ENCODE peak calls at places on chromosomes 7 and 10, in five cellular contexts. One of them, this sample, is unnamed.

GRCh38 chr10:79270471-79271246 is 76.6 kb upstream of the PPIF start:
- DNase-seq in T-helper 2 cell: no peak
- DNase-seq in HS-27A: no peak
- DNase-seq in B cell: no peak
- DNase-seq in nucleus accumbens: no peak
- DNase-seq in this sample: no peak

GRCh38 chr7:46557295-46557711 is 636.2 kb upstream of the IGFBP3 start:
- DNase-seq in B cell: no peak
- DNase-seq in HS-27A: no peak
- DNase-seq in nucleus accumbens: no peak
- DNase-seq in T-helper 2 cell: no peak
- DNase-seq in this sample: no peak

GRCh38 chr10:86289577-86289868 is 77.1 kb downstream of the GRID1 start:
- DNase-seq in nucleus accumbens: no peak
- DNase-seq in HS-27A: no peak
- DNase-seq in T-helper 2 cell: no peak
- DNase-seq in B cell: no peak
- DNase-seq in this sample: no peak

GRCh38 chr10:24723386-24723787 is 300 bp downstream of the ARHGAP21 start:
- DNase-seq in T-helper 2 cell: peak; percentile 34
- DNase-seq in HS-27A: no peak
- DNase-seq in nucleus accumbens: no peak
- DNase-seq in B cell: no peak
- DNase-seq in this sample: no peak

GRCh38 chr10:7092603-7093002 is 318.2 kb downstream of the SFMBT2 start:
- DNase-seq in B cell: no peak
- DNase-seq in T-helper 2 cell: no peak
- DNase-seq in nucleus accumbens: no peak
- DNase-seq in HS-27A: no peak
- DNase-seq in this sample: no peak

GRCh38 chr10:13848530-13849425 is 262.0 kb downstream of the PRPF18 start:
- DNase-seq in HS-27A: no peak
- DNase-seq in T-helper 2 cell: no peak
- DNase-seq in nucleus accumbens: no peak
- DNase-seq in B cell: no peak
- DNase-seq in this sample: no peak

GRCh38 chr7:34075543-34075942 is 170.2 kb downstream of the BMPER start:
- DNase-seq in T-helper 2 cell: no peak
- DNase-seq in nucleus accumbens: no peak
- DNase-seq in HS-27A: no peak
- DNase-seq in B cell: no peak
- DNase-seq in this sample: no peak

GRCh38 chr10:104824378-104825006 is 183.4 kb downstream of the SORCS3 start:
- DNase-seq in HS-27A: no peak
- DNase-seq in nucleus accumbens: no peak
- DNase-seq in B cell: no peak
- DNase-seq in T-helper 2 cell: peak; percentile 29
- DNase-seq in this sample: no peak

GRCh38 chr10:71638087-71638576 is 81.4 kb downstream of the C10orf105 start:
- DNase-seq in nucleus accumbens: no peak
- DNase-seq in HS-27A: no peak
- DNase-seq in B cell: no peak
- DNase-seq in T-helper 2 cell: no peak
- DNase-seq in this sample: no peak

GRCh38 chr10:132933308-132934042 is 8.9 kb downstream of the CFAP46 start:
- DNase-seq in nucleus accumbens: no peak
- DNase-seq in T-helper 2 cell: no peak
- DNase-seq in HS-27A: no peak
- DNase-seq in B cell: no peak
- DNase-seq in this sample: no peak

GRCh38 chr10:58177362-58177947 is 90.2 kb downstream of the IPMK start:
- DNase-seq in T-helper 2 cell: peak; percentile 8
- DNase-seq in nucleus accumbens: no peak
- DNase-seq in B cell: no peak
- DNase-seq in HS-27A: no peak
- DNase-seq in this sample: no peak

GRCh38 chr10:48444861-48445841 is 138.7 kb downstream of the MAPK8 start:
- DNase-seq in B cell: no peak
- DNase-seq in HS-27A: no peak
- DNase-seq in T-helper 2 cell: no peak
- DNase-seq in nucleus accumbens: no peak
- DNase-seq in this sample: no peak

GRCh38 chr7:29091722-29092121 is 54.6 kb downstream of the CPVL start:
- DNase-seq in B cell: no peak
- DNase-seq in nucleus accumbens: no peak
- DNase-seq in T-helper 2 cell: peak; percentile 57
- DNase-seq in HS-27A: no peak
- DNase-seq in this sample: no peak

GRCh38 chr7:193538-194256 is 1.3 kb downstream of the FAM20C start:
- DNase-seq in B cell: no peak
- DNase-seq in T-helper 2 cell: no peak
- DNase-seq in HS-27A: no peak
- DNase-seq in nucleus accumbens: no peak
- DNase-seq in this sample: no peak

GRCh38 chr10:63744060-63744941 is 223.1 kb downstream of the REEP3 start:
- DNase-seq in T-helper 2 cell: no peak
- DNase-seq in nucleus accumbens: no peak
- DNase-seq in B cell: no peak
- DNase-seq in HS-27A: no peak
- DNase-seq in this sample: no peak